ENCODE peak calls at places on chromosomes 7 and 10, in six cellular contexts. One of them, this sample, is unnamed.

GRCh38 chr10:13758302-13758701 is 171.5 kb downstream of the PRPF18 start:
- DNase-seq in mucosa of gallbladder: no peak
- DNase-seq in adrenal gland: no peak
- DNase-seq in activated CD8-positive, alpha-beta memory T cell treated with anti-CD3 and anti-CD28 coated beads, Interleukin-2, amount 10 ng/mL, durations not matched to agents 7 days and 5 days: no peak
- DNase-seq in HuH-7.5: no peak
- DNase-seq in GM20000: no peak
- DNase-seq in this sample: peak

GRCh38 chr10:4062751-4063150 is 277.7 kb upstream of the KLF6 start:
- DNase-seq in mucosa of gallbladder: no peak
- DNase-seq in activated CD8-positive, alpha-beta memory T cell treated with anti-CD3 and anti-CD28 coated beads, Interleukin-2, amount 10 ng/mL, durations not matched to agents 7 days and 5 days: no peak
- DNase-seq in GM20000: no peak
- DNase-seq in adrenal gland: no peak
- DNase-seq in HuH-7.5: no peak
- DNase-seq in this sample: no peak

GRCh38 chr10:62831346-62831745 is 15.2 kb upstream of the EGR2 start:
- DNase-seq in GM20000: no peak
- DNase-seq in mucosa of gallbladder: no peak
- DNase-seq in adrenal gland: no peak
- DNase-seq in activated CD8-positive, alpha-beta memory T cell treated with anti-CD3 and anti-CD28 coated beads, Interleukin-2, amount 10 ng/mL, durations not matched to agents 7 days and 5 days: no peak
- DNase-seq in HuH-7.5: no peak
- DNase-seq in this sample: peak

GRCh38 chr7:158487546-158488224 is 99.9 kb downstream of the PTPRN2 start:
- DNase-seq in adrenal gland: no peak
- DNase-seq in mucosa of gallbladder: no peak
- DNase-seq in activated CD8-positive, alpha-beta memory T cell treated with anti-CD3 and anti-CD28 coated beads, Interleukin-2, amount 10 ng/mL, durations not matched to agents 7 days and 5 days: no peak
- DNase-seq in GM20000: no peak
- DNase-seq in HuH-7.5: no peak
- DNase-seq in this sample: no peak

GRCh38 chr10:95517536-95518454 is 43.4 kb downstream of the SORBS1 start:
- DNase-seq in adrenal gland: no peak
- DNase-seq in activated CD8-positive, alpha-beta memory T cell treated with anti-CD3 and anti-CD28 coated beads, Interleukin-2, amount 10 ng/mL, durations not matched to agents 7 days and 5 days: no peak
- DNase-seq in HuH-7.5: peak
- DNase-seq in GM20000: no peak
- DNase-seq in mucosa of gallbladder: peak
- DNase-seq in this sample: no peak

GRCh38 chr10:88071814-88072380 is 208.5 kb downstream of the PTEN start:
- DNase-seq in mucosa of gallbladder: no peak
- DNase-seq in activated CD8-positive, alpha-beta memory T cell treated with anti-CD3 and anti-CD28 coated beads, Interleukin-2, amount 10 ng/mL, durations not matched to agents 7 days and 5 days: no peak
- DNase-seq in HuH-7.5: no peak
- DNase-seq in adrenal gland: no peak
- DNase-seq in GM20000: no peak
- DNase-seq in this sample: no peak

GRCh38 chr7:20541615-20542349 is 73.7 kb upstream of the ABCB5 start:
- DNase-seq in mucosa of gallbladder: no peak
- DNase-seq in activated CD8-positive, alpha-beta memory T cell treated with anti-CD3 and anti-CD28 coated beads, Interleukin-2, amount 10 ng/mL, durations not matched to agents 7 days and 5 days: no peak
- DNase-seq in HuH-7.5: no peak
- DNase-seq in adrenal gland: no peak
- DNase-seq in GM20000: no peak
- DNase-seq in this sample: no peak

GRCh38 chr10:75244487-75245353 is 9.0 kb upstream of the COMTD1 start:
- DNase-seq in GM20000: no peak
- DNase-seq in adrenal gland: no peak
- DNase-seq in mucosa of gallbladder: no peak
- DNase-seq in HuH-7.5: no peak
- DNase-seq in activated CD8-positive, alpha-beta memory T cell treated with anti-CD3 and anti-CD28 coated beads, Interleukin-2, amount 10 ng/mL, durations not matched to agents 7 days and 5 days: no peak
- DNase-seq in this sample: no peak

GRCh38 chr10:132880148-132880981 is 62.0 kb downstream of the CFAP46 start:
- DNase-seq in activated CD8-positive, alpha-beta memory T cell treated with anti-CD3 and anti-CD28 coated beads, Interleukin-2, amount 10 ng/mL, durations not matched to agents 7 days and 5 days: no peak
- DNase-seq in adrenal gland: no peak
- DNase-seq in HuH-7.5: no peak
- DNase-seq in mucosa of gallbladder: no peak
- DNase-seq in GM20000: no peak
- DNase-seq in this sample: no peak

GRCh38 chr7:106813705-106814305 is 51.3 kb upstream of the PIK3CG start:
- DNase-seq in mucosa of gallbladder: no peak
- DNase-seq in adrenal gland: no peak
- DNase-seq in HuH-7.5: no peak
- DNase-seq in GM20000: no peak
- DNase-seq in activated CD8-positive, alpha-beta memory T cell treated with anti-CD3 and anti-CD28 coated beads, Interleukin-2, amount 10 ng/mL, durations not matched to agents 7 days and 5 days: no peak
- DNase-seq in this sample: no peak

GRCh38 chr10:68796609-68797008 is 30.7 kb upstream of the STOX1 start:
- DNase-seq in activated CD8-positive, alpha-beta memory T cell treated with anti-CD3 and anti-CD28 coated beads, Interleukin-2, amount 10 ng/mL, durations not matched to agents 7 days and 5 days: no peak
- DNase-seq in mucosa of gallbladder: no peak
- DNase-seq in HuH-7.5: no peak
- DNase-seq in adrenal gland: no peak
- DNase-seq in GM20000: no peak
- DNase-seq in this sample: peak

GRCh38 chr10:93287775-93288174 is 194.4 kb downstream of the MYOF start:
- DNase-seq in activated CD8-positive, alpha-beta memory T cell treated with anti-CD3 and anti-CD28 coated beads, Interleukin-2, amount 10 ng/mL, durations not matched to agents 7 days and 5 days: no peak
- DNase-seq in HuH-7.5: no peak
- DNase-seq in GM20000: no peak
- DNase-seq in adrenal gland: no peak
- DNase-seq in mucosa of gallbladder: no peak
- DNase-seq in this sample: no peak

GRCh38 chr10:94076325-94076841 is 82.7 kb downstream of the PLCE1 start:
- DNase-seq in adrenal gland: no peak
- DNase-seq in HuH-7.5: peak
- DNase-seq in activated CD8-positive, alpha-beta memory T cell treated with anti-CD3 and anti-CD28 coated beads, Interleukin-2, amount 10 ng/mL, durations not matched to agents 7 days and 5 days: no peak
- DNase-seq in GM20000: no peak
- DNase-seq in mucosa of gallbladder: no peak
- DNase-seq in this sample: peak

GRCh38 chr10:126203746-126204145 is 184.5 kb downstream of the ADAM12 start:
- DNase-seq in adrenal gland: no peak
- DNase-seq in mucosa of gallbladder: no peak
- DNase-seq in activated CD8-positive, alpha-beta memory T cell treated with anti-CD3 and anti-CD28 coated beads, Interleukin-2, amount 10 ng/mL, durations not matched to agents 7 days and 5 days: no peak
- DNase-seq in GM20000: no peak
- DNase-seq in HuH-7.5: no peak
- DNase-seq in this sample: no peak

GRCh38 chr10:63664341-63664885 is 143.2 kb downstream of the REEP3 start:
- DNase-seq in adrenal gland: no peak
- DNase-seq in GM20000: no peak
- DNase-seq in HuH-7.5: no peak
- DNase-seq in activated CD8-positive, alpha-beta memory T cell treated with anti-CD3 and anti-CD28 coated beads, Interleukin-2, amount 10 ng/mL, durations not matched to agents 7 days and 5 days: no peak
- DNase-seq in mucosa of gallbladder: no peak
- DNase-seq in this sample: no peak

GRCh38 chr7:105473163-105473562 is 48.9 kb downstream of the PUS7 start:
- DNase-seq in GM20000: no peak
- DNase-seq in adrenal gland: peak
- DNase-seq in activated CD8-positive, alpha-beta memory T cell treated with anti-CD3 and anti-CD28 coated beads, Interleukin-2, amount 10 ng/mL, durations not matched to agents 7 days and 5 days: no peak
- DNase-seq in mucosa of gallbladder: peak
- DNase-seq in HuH-7.5: no peak
- DNase-seq in this sample: peak

GRCh38 chr10:131176907-131177306 is 134.6 kb downstream of the TCERG1L start:
- DNase-seq in adrenal gland: no peak
- DNase-seq in activated CD8-positive, alpha-beta memory T cell treated with anti-CD3 and anti-CD28 coated beads, Interleukin-2, amount 10 ng/mL, durations not matched to agents 7 days and 5 days: no peak
- DNase-seq in mucosa of gallbladder: no peak
- DNase-seq in HuH-7.5: no peak
- DNase-seq in GM20000: no peak
- DNase-seq in this sample: no peak

GRCh38 chr10:34731885-34732701 is 83.0 kb downstream of the PARD3 start:
- DNase-seq in activated CD8-positive, alpha-beta memory T cell treated with anti-CD3 and anti-CD28 coated beads, Interleukin-2, amount 10 ng/mL, durations not matched to agents 7 days and 5 days: no peak
- DNase-seq in adrenal gland: no peak
- DNase-seq in mucosa of gallbladder: peak
- DNase-seq in HuH-7.5: no peak
- DNase-seq in GM20000: no peak
- DNase-seq in this sample: no peak

This sample was measured in AG04449.